ENCODE peak calls at places on chromosomes 12 and 14, in eight cellular contexts. D is stimulated activated CD4-positive, alpha-beta T cell treated with anti-CD3 and anti-CD28 coated beads, Interleukin-1b, Interleukin-23, amount 100 ng/mL, for 1 hour; S is activated effector memory CD4-positive, alpha-beta T cell treated with Interleukin-2 at 50 U/mL for 16 hours; N is CD4-positive, CD25-positive, alpha-beta regulatory T cell; Y is NCI-H1092 treated with DMSO at 0.1 percent for 48 hours; I is GDM1; Z is skeletal muscle cell; W is GM18507. L is an unnamed sample.

GRCh38 chr12:27221625-27222387 is 22.3 kb upstream of the STK38L start:
- DNase-seq in Y (no peak), N (no peak), D (no peak), W (no peak), S (no peak), Z (no peak), I (no peak), L (no peak)

GRCh38 chr14:77979666-77980351 is 179.9 kb downstream of the ADCK1 start:
- DNase-seq in I (no peak), Z (no peak), D (no peak), N (no peak), W (no peak), S (no peak), Y (no peak), L (no peak)

GRCh38 chr14:40847496-40847895 is 759.2 kb upstream of the LRFN5 start:
- DNase-seq in S (no peak), D (no peak), N (no peak), W (no peak), I (no peak), Y (no peak), Z (no peak), L (no peak)

GRCh38 chr14:68309631-68310030 is 483.2 kb downstream of the ZFP36L1 start:
- DNase-seq in D (no peak), W (no peak), I (peak; percentile 37), N (no peak), Y (no peak), Z (no peak), S (no peak), L (no peak)

GRCh38 chr12:54051081-54051912 is 2.3 kb upstream of the HOXC4 start:
- DNase-seq in Z (no peak), S (no peak), W (no peak), N (no peak), D (no peak), Y (no peak), I (no peak), L (no peak)

GRCh38 chr12:851343-851742 is 98.2 kb downstream of the RAD52 start:
- DNase-seq in S (no peak), I (no peak), Y (no peak), N (no peak), Z (peak; percentile 16), W (no peak), D (no peak), L (no peak)

GRCh38 chr12:49655595-49656236 is 32.4 kb downstream of the PRPF40B start:
- DNase-seq in W (no peak), N (no peak), D (no peak), I (no peak), Z (no peak), Y (no peak), S (no peak), L (no peak)

GRCh38 chr12:47840571-47840970 is 20.9 kb upstream of the HDAC7 start:
- DNase-seq in W (no peak), I (no peak), D (no peak), Z (no peak), Y (no peak), N (no peak), S (no peak), L (no peak)

GRCh38 chr12:62737201-62737600 is 197.7 kb downstream of the PPM1H start:
- DNase-seq in I (no peak), Z (no peak), W (no peak), S (no peak), N (no peak), Y (no peak), D (no peak), L (no peak)

GRCh38 chr12:88141425-88141773 is 489 bp downstream of the CEP290 start:
- DNase-seq in Z (no peak), I (no peak), Y (no peak), W (no peak), D (no peak), N (no peak), S (no peak), L (no peak)

GRCh38 chr14:45699451-45699850 is 446.4 kb upstream of the MIS18BP1 start:
- DNase-seq in Z (no peak), I (no peak), N (no peak), S (no peak), Y (no peak), W (no peak), D (no peak), L (no peak)

GRCh38 chr12:38123566-38124246 is 192.9 kb upstream of the ALG10B start:
- DNase-seq in S (no peak), I (no peak), Z (no peak), D (no peak), Y (no peak), N (no peak), W (no peak), L (no peak)

GRCh38 chr14:50875359-50876090 is 3.7 kb downstream of the ABHD12B start:
- DNase-seq in D (no peak), N (peak; percentile 43), Z (no peak), S (peak; percentile 41), I (no peak), W (peak; percentile 32), Y (no peak), L (peak; percentile 24)

GRCh38 chr12:118980407-118981014 is 830 bp upstream of the SRRM4 start:
- DNase-seq in W (no peak), N (no peak), D (no peak), Z (no peak), I (no peak), Y (peak; percentile 39), S (no peak), L (no peak)

GRCh38 chr14:26281280-26281998 is 316.4 kb downstream of the NOVA1 start:
- DNase-seq in S (no peak), N (no peak), I (no peak), D (no peak), Y (peak; percentile 67), Z (peak; percentile 50), W (no peak), L (no peak)

GRCh38 chr12:12441891-12442461 is 85.1 kb downstream of the BORCS5 start:
- DNase-seq in S (peak; percentile 38), I (no peak), Y (no peak), D (no peak), N (peak; percentile 80), Z (no peak), W (no peak), L (no peak)

GRCh38 chr12:806116-806805 is 53.9 kb downstream of the WNK1 start:
- DNase-seq in S (no peak), Z (no peak), I (no peak), D (no peak), Y (no peak), N (no peak), W (no peak), L (no peak)

GRCh38 chr14:64878775-64879634 is 702 bp downstream of the SPTB start:
- DNase-seq in I (no peak), Y (peak; percentile 34), Z (no peak), W (no peak), S (no peak), D (no peak), N (no peak), L (no peak)

GRCh38 chr12:106138646-106139421 is at the start of gene NUAK1:
- DNase-seq in Y (peak; percentile 64), Z (no peak), W (no peak), I (no peak), S (no peak), N (no peak), D (no peak), L (no peak)

GRCh38 chr12:65122661-65123060 is 1.6 kb upstream of the WIF1 start:
- DNase-seq in Z (no peak), D (no peak), S (no peak), W (no peak), Y (no peak), I (no peak), N (no peak), L (no peak)

GRCh38 chr12:44334347-44334746 is 498.5 kb downstream of the TMEM117 start:
- DNase-seq in Y (no peak), Z (no peak), D (no peak), S (no peak), W (no peak), I (no peak), N (no peak), L (no peak)

GRCh38 chr12:108381793-108382436 is 42.8 kb upstream of the CMKLR1 start:
- DNase-seq in Y (no peak), N (no peak), S (no peak), D (no peak), W (no peak), I (no peak), Z (no peak), L (no peak)

GRCh38 chr12:104906695-104907094 is 51.4 kb downstream of the SLC41A2 start:
- DNase-seq in D (no peak), N (no peak), Z (no peak), S (no peak), W (no peak), I (no peak), Y (no peak), L (no peak)

GRCh38 chr14:31955941-31956579 is 121.0 kb upstream of the ARHGAP5 start:
- DNase-seq in S (no peak), W (no peak), D (no peak), Z (no peak), N (no peak), I (no peak), Y (no peak), L (no peak)

GRCh38 chr14:90553921-90554336 is 157.1 kb downstream of the CALM1 start:
- DNase-seq in Z (no peak), W (no peak), D (no peak), Y (peak; percentile 48), I (no peak), S (no peak), N (no peak), L (no peak)

GRCh38 chr12:115761784-115762183 is 515.7 kb downstream of the MED13L start:
- DNase-seq in S (no peak), I (no peak), N (no peak), W (no peak), Y (no peak), D (no peak), Z (no peak), L (no peak)

GRCh38 chr12:2737656-2738241 is 57.0 kb upstream of the FKBP4 start:
- DNase-seq in Y (no peak), Z (no peak), N (no peak), W (no peak), S (no peak), I (no peak), D (no peak), L (no peak)

GRCh38 chr14:74275265-74275841 is 27.4 kb downstream of the ABCD4 start:
- DNase-seq in N (no peak), S (no peak), I (no peak), D (no peak), Y (no peak), Z (peak; percentile 79), W (no peak), L (no peak)

GRCh38 chr12:106110626-106111300 is 28.0 kb downstream of the NUAK1 start:
- DNase-seq in W (no peak), I (no peak), Y (no peak), S (no peak), Z (no peak), D (no peak), N (no peak), L (no peak)

L was measured in activated T-helper 1 cell treated with anti-CD3 and anti-CD28 coated beads, Interleukin-2, amount 50 U/mL, for 16 hours.